ENCODE peak calls at places on chromosomes 6 and 20, in five cellular contexts. P, T, D, S and X are unnamed samples.

GRCh38 chr6:140671926-140672325 is 1297.5 kb upstream of the CITED2 start:
- DNase-seq in P (peak), T (peak), D (no peak), S (no peak), X (no peak)

GRCh38 chr20:44388466-44389023 is 33.0 kb downstream of the HNF4A start:
- DNase-seq in P (peak), T (peak), D (peak), S (peak), X (peak)

GRCh38 chr20:25058797-25059486 is 1.0 kb upstream of the ACSS1 start:
- DNase-seq in P (no peak), T (peak), D (no peak), S (no peak), X (no peak)

GRCh38 chr6:83192871-83193746 is at the start of the genes PGM3 and RWDD2A:
- DNase-seq in P (peak), T (peak), D (peak), S (peak), X (peak)

GRCh38 chr20:25437153-25437581 is 29.7 kb downstream of the GINS1 start:
- DNase-seq in P (no peak), T (no peak), D (no peak), S (no peak), X (no peak)

GRCh38 chr6:2037230-2037926 is 208.0 kb downstream of the GMDS start:
- DNase-seq in P (no peak), T (no peak), D (no peak), S (no peak), X (no peak)

GRCh38 chr6:4664117-4664626 is 112.0 kb upstream of the CDYL start:
- DNase-seq in P (peak), T (no peak), D (no peak), S (peak), X (peak)

GRCh38 chr20:50304501-50304856 is 113.8 kb downstream of the CEBPB start:
- DNase-seq in P (peak), T (no peak), D (no peak), S (no peak), X (no peak)

GRCh38 chr6:132096996-132097395 is 145.8 kb upstream of the CCN2 start:
- DNase-seq in P (peak), T (no peak), D (no peak), S (no peak), X (no peak)

GRCh38 chr6:158539363-158539762 is 20.5 kb upstream of the TMEM181 start:
- DNase-seq in P (no peak), T (no peak), D (no peak), S (no peak), X (no peak)

GRCh38 chr6:54107470-54107869 is 3.8 kb upstream of the MLIP start:
- DNase-seq in P (no peak), T (no peak), D (no peak), S (no peak), X (no peak)

GRCh38 chr6:127690092-127690491 is 113.1 kb downstream of the C6orf58 start:
- DNase-seq in P (peak), T (no peak), D (no peak), S (peak), X (peak)

GRCh38 chr6:36069573-36069972 is 42.0 kb downstream of the MAPK14 start:
- DNase-seq in P (no peak), T (no peak), D (no peak), S (no peak), X (no peak)

GRCh38 chr20:30511322-30512030 is 746.0 kb upstream of the DEFB115 start:
- DNase-seq in P (no peak), T (no peak), D (no peak), S (no peak), X (no peak)

GRCh38 chr6:75930954-75931689 is 141.3 kb downstream of the IMPG1 start:
- DNase-seq in P (peak), T (no peak), D (peak), S (no peak), X (no peak)

GRCh38 chr6:134183844-134184243 is 131.4 kb upstream of the SLC2A12 start:
- DNase-seq in P (no peak), T (no peak), D (no peak), S (no peak), X (no peak)

GRCh38 chr20:10919549-10920140 is 245.8 kb upstream of the JAG1 start:
- DNase-seq in P (peak), T (no peak), D (no peak), S (no peak), X (no peak)

GRCh38 chr6:88785478-88785877 is 177.9 kb downstream of the RNGTT start:
- DNase-seq in P (peak), T (no peak), D (no peak), S (no peak), X (no peak)

GRCh38 chr20:43914697-43915208 is at the start of gene TOX2:
- DNase-seq in P (no peak), T (peak), D (no peak), S (no peak), X (no peak)

GRCh38 chr6:157632821-157633220 is 190.2 kb upstream of the SNX9 start:
- DNase-seq in P (peak), T (no peak), D (no peak), S (peak), X (peak)

DNA sequence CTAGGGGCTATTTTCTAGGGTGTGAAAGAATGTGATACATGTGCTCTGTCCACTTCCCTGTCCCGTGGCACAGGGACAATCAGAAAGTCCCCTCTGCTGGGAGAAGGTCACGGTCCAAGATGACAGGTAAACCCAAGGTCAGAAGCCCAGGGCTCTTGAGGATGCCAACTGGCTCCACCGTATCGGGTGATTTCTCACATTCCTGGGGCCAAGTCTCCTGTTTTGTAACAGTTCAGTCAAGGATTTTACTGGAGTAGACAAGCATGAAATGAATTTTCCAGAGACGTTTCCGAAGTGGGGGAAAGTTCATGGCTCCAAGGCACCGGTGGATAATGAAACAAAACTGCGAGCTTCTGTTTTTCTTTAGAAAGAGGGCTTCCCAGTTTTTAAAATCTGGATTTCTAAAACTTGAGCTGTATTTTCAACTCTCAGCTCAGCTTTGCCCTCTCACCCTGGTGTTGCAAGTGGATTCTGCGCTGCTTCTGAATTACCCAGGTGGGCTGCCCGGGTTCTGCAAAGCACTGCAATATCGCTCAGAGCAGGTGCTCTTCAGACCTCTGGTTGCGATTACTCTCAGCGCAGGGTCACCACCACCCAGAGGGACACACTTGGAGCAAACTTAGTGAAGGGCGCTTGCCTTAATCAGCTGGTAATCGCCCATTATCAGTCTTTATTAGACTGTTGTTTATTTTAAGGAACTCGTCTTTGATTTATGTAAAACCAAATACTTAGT is 64.4 kb upstream of the TMEM170B start:
- DNase-seq in P (no peak), T (no peak), D (no peak), S (no peak), X (no peak)
- H3K4me3 ChIP-seq in P (no peak), T (no peak), D (no peak), S (no peak), X (no peak)

DNA sequence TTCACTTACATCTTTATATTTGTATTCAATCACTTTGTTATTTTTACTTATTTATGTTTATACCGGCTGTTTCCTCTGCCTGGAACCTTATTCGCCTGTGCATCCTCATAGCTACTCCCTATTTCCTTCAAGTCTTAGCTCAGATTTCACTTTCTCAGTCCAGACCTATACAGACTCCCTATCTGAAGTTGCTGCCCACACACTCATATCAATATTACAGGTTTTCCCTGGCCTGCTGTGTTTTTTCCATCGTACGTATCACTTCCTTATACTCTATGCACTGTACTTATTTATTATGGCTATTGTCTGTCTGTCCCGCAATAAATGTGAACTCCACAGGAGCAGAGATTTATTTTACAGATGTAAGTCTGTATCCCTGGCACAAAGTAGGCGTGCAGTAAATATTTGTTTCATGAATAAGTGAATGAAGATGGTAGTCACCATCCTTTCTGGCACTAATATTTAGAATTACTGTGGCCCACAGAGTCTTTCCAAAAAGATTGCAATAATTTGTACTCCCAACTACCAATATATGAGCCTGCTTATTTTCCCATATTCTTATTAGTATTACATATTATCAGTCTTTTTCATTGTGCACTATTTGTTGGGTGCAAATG is 64.9 kb downstream of the TNFAIP3 start:
- DNase-seq in P (no peak), T (no peak), D (no peak), S (no peak), X (no peak)
- H3K4me3 ChIP-seq in P (no peak), T (no peak), D (no peak), S (no peak), X (no peak)

DNA sequence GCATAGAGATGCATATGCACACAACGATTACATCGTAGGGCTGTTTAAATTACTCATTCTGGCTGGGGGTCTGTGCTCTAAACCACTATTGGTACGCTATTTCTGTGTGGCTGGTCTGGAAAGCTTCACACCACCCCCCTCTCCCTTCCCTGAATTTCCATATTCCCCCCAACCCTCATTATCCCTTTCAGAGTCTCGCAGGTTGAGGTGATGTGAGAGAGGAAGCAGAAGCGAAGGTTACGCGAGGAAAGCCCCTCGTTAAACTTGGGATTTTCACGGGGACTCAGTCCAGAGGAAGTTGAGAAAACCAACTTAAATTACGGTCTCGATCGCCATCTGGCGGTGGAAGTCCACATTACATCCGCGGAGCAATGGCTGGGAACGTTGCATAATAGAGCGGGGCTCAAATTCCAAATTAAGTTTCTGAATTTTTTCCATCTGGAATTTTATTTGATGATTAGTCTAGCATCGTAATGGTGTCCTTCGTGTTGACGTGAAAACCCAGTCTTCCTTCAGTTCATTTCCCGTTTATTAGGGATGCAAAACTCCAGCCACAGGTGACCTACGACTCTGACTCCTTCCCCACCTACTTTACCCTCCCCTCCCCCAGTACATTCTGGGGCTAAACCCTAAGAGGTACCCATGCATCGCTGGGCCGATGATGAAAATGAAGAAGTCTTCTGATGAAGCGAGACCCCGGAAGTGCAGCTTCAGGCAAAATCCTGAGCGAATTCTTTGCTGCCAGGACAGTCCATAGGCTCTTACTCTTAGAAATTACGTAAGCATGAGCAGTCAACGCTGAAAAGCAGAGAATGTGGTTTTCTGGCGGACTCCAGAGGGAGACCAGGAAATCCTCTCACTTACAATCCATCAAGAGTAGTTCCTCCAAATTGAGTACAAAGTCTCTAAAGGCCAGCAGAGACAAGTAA is 19.7 kb downstream of the HLA-DOB start:
- DNase-seq in P (peak), T (peak), D (peak), S (no peak), X (peak)
- H3K4me3 ChIP-seq in P (no peak), T (peak), D (no peak), S (peak), X (peak)

DNA sequence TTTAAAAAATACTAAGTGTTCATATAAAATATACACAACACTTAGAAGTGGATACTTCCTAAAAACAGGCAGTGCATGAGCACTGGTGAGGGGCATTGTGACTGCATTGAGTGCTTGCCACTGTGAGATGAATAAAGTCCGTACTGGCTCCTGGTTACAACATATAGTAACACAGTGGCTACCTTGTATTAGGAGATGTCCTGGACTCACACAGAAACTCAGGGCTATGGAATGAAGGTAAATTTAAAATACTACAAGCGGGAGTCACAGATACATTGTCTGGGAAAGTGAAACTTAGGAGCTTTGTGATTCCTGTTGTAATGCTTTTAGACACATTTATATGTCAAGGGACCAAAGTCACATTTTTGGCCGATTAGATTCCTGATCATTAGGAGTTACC is 36.5 kb upstream of the HLA-G start:
- DNase-seq in P (no peak), T (no peak), D (no peak), S (no peak), X (no peak)
- H3K4me3 ChIP-seq in P (no peak), T (no peak), D (no peak), S (no peak), X (no peak)

DNA sequence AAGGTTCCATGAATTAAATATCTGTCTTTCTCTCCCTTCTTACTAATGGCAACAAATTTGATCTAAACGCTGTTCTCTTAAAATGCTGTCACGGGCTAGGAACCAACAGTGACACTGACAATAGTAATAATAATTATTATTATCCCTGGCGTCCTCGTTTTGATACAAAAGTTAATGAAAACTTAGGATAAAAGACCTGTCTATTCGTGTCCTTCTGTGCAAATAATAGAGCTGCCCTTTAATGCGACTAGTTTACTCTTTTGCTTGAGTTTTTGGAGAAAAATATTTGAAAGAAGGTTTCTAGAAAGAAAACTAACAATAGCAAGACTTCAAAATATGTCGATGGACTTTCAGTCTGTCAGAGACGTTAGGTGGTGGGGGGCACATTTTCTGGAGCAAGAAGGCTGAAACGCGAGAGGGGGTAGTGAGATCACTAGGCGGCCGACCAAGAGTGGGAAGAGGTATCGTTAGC is 4.3 kb downstream of the VGLL2 start:
- DNase-seq in P (no peak), T (no peak), D (no peak), S (no peak), X (no peak)
- H3K4me3 ChIP-seq in P (no peak), T (no peak), D (no peak), S (no peak), X (peak)

DNA sequence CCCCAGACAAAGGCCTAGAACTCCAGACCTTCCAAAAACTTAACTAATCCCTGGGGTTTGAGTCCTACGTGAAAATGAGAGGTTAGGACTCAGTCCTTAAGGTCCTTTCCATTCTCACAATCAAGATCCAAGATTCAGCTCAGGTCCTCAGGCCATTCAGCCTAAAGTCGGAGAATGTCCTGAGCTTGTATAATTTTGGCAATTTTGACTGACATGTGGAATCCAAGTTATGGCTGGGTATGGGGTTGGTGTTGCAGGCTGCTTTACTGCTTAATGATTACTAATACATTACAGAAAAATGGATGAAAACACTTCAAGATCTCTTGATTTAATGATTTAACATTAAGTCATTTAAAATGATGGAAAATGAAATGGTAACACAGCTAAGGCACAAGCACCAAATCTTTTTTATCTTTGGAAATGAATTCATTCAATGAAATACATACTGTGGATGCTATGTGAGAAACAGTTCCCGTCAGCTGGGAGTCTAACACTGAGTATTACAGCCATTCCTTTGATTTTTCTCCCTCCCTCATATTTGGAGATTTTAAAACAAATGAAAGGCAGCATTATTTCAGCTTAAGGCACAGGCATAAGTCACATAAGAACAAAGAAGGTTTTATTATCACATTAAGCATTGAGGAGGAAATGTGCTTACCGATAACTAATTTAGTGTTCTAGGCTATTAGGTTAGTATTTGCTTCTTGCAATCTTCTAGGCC is 1.3 kb downstream of the ARHGAP18 start:
- DNase-seq in P (no peak), T (no peak), D (no peak), S (no peak), X (no peak)
- H3K4me3 ChIP-seq in P (peak), T (peak), D (peak), S (peak), X (peak)

GRCh38 chr6:73388433-73388799 is 6.2 kb upstream of the DDX43 start:
- DNase-seq in P (no peak), T (no peak), D (no peak), S (no peak), X (no peak)
- H3K4me3 ChIP-seq in P (peak), T (peak), D (peak), S (peak), X (peak)

GRCh38 chr20:63233061-63233344 is 2.7 kb upstream of the BIRC7 start:
- DNase-seq in P (no peak), T (no peak), D (no peak), S (no peak), X (no peak)

GRCh38 chr20:63235399-63235983 is at the start of gene BIRC7:
- DNase-seq in P (peak), T (no peak), D (no peak), S (no peak), X (no peak)

GRCh38 chr20:63236116-63236837 is 572 bp downstream of the BIRC7 start:
- DNase-seq in P (no peak), T (no peak), D (no peak), S (no peak), X (no peak)

GRCh38 chr20:63233924-63234323 is 1.8 kb upstream of the BIRC7 start:
- DNase-seq in P (no peak), T (no peak), D (peak), S (no peak), X (no peak)

GRCh38 chr20:63234693-63235398 is 859 bp upstream of the BIRC7 start:
- DNase-seq in P (no peak), T (peak), D (no peak), S (no peak), X (no peak)
- H3K4me3 ChIP-seq in P (no peak), T (no peak), D (no peak), S (no peak), X (no peak)